ENCODE peak calls at places on chromosomes 12 and 14, in six cellular contexts. One of them, this sample, is unnamed. For H3K36me3, the result is how much of the 10 kb centered on the place peaks cover.

GRCh38 chr12:126112849-126113248 is 1047.6 kb downstream of the AACS start:
- DNase-seq in HepG2: no peak
- DNase-seq in HCT116: no peak
- DNase-seq in K562: no peak
- DNase-seq in GM12878: no peak
- DNase-seq in H1: no peak
- DNase-seq in this sample: no peak

GRCh38 chr12:46788247-46788887 is 37.4 kb downstream of the SLC38A4 start:
- DNase-seq in HepG2: no peak
- DNase-seq in HCT116: no peak
- DNase-seq in K562: no peak
- DNase-seq in GM12878: no peak
- DNase-seq in H1: no peak
- DNase-seq in this sample: peak

GRCh38 chr14:97116546-97116945 is 319.4 kb downstream of the VRK1 start:
- DNase-seq in HepG2: no peak
- DNase-seq in HCT116: no peak
- DNase-seq in K562: no peak
- DNase-seq in GM12878: no peak
- DNase-seq in H1: no peak
- DNase-seq in this sample: no peak

GRCh38 chr14:50882932-50883826 is 11.3 kb downstream of the ABHD12B start:
- DNase-seq in HepG2: no peak
- DNase-seq in HCT116: no peak
- DNase-seq in K562: no peak
- DNase-seq in GM12878: no peak
- DNase-seq in H1: no peak
- DNase-seq in this sample: no peak

GRCh38 chr12:40970320-40970907 is 217.7 kb upstream of the PDZRN4 start:
- DNase-seq in HepG2: peak
- DNase-seq in HCT116: peak
- DNase-seq in K562: peak
- DNase-seq in GM12878: no peak
- DNase-seq in H1: no peak
- DNase-seq in this sample: peak

GRCh38 chr14:37384870-37385596 is 187.3 kb downstream of the MIPOL1 start:
- DNase-seq in HepG2: peak
- DNase-seq in HCT116: no peak
- DNase-seq in K562: no peak
- DNase-seq in GM12878: no peak
- DNase-seq in H1: no peak
- DNase-seq in this sample: no peak

GRCh38 chr12:52913424-52913821 is 8.5 kb upstream of the KRT8 start:
- DNase-seq in HepG2: no peak
- DNase-seq in HCT116: no peak
- DNase-seq in K562: no peak
- DNase-seq in GM12878: no peak
- DNase-seq in H1: no peak
- DNase-seq in this sample: no peak

GRCh38 chr14:95994593-95994928 is 44.6 kb upstream of the C14orf132 start:
- DNase-seq in HepG2: no peak
- DNase-seq in HCT116: no peak
- DNase-seq in K562: no peak
- DNase-seq in GM12878: no peak
- DNase-seq in H1: no peak
- DNase-seq in this sample: no peak

GRCh38 chr14:68888025-68888850 is 90.9 kb downstream of the ACTN1 start:
- DNase-seq in HepG2: no peak
- DNase-seq in HCT116: no peak
- DNase-seq in K562: no peak
- DNase-seq in GM12878: no peak
- DNase-seq in H1: no peak
- DNase-seq in this sample: no peak

GRCh38 chr12:90842477-90842876 is 112.5 kb downstream of the CCER1 start:
- DNase-seq in HepG2: no peak
- DNase-seq in HCT116: no peak
- DNase-seq in K562: no peak
- DNase-seq in GM12878: no peak
- DNase-seq in H1: no peak
- DNase-seq in this sample: no peak

DNA sequence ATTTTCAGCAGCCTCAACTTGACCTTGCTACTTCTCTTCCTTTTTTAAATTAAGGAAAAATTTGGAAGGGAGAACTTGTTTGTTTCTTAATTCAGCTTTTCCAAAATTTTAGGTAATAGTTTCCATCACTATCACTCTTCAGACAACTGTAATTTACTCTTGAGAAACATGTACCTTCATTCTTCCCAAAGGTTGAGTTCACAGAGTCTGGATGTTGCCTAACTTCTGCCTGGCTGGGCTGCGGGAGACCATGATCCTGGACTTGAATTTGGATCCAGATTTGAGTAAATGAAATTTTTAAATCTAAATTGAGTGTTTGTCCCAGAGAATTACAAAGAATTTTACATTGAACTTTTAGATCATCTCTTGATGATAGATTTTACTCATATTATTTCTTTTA is 193.1 kb downstream of the CCDC91 start:
- DNase-seq in HepG2: no peak
- DNase-seq in HCT116: no peak
- DNase-seq in K562: no peak
- DNase-seq in GM12878: no peak
- DNase-seq in H1: no peak
- DNase-seq in this sample: no peak
- H3K36me3 ChIP-seq in HepG2: under half
- H3K36me3 ChIP-seq in HCT116: under half
- H3K36me3 ChIP-seq in K562: under half
- H3K36me3 ChIP-seq in GM12878: under half
- H3K36me3 ChIP-seq in H1: under half
- H3K36me3 ChIP-seq in this sample: under half

GRCh38 chr12:113099364-113099763 is 36.2 kb downstream of the RASAL1 start:
- DNase-seq in HepG2: no peak
- DNase-seq in HCT116: no peak
- DNase-seq in K562: no peak
- DNase-seq in GM12878: no peak
- DNase-seq in H1: no peak
- DNase-seq in this sample: no peak
- TF ChIP-seq MAX in HepG2: no peak
- TF ChIP-seq MAX in HCT116: no peak
- TF ChIP-seq MAX in K562: no peak
- TF ChIP-seq MAX in GM12878: no peak
- TF ChIP-seq MAX in H1: no peak
- TF ChIP-seq MAX in this sample: no peak

DNA sequence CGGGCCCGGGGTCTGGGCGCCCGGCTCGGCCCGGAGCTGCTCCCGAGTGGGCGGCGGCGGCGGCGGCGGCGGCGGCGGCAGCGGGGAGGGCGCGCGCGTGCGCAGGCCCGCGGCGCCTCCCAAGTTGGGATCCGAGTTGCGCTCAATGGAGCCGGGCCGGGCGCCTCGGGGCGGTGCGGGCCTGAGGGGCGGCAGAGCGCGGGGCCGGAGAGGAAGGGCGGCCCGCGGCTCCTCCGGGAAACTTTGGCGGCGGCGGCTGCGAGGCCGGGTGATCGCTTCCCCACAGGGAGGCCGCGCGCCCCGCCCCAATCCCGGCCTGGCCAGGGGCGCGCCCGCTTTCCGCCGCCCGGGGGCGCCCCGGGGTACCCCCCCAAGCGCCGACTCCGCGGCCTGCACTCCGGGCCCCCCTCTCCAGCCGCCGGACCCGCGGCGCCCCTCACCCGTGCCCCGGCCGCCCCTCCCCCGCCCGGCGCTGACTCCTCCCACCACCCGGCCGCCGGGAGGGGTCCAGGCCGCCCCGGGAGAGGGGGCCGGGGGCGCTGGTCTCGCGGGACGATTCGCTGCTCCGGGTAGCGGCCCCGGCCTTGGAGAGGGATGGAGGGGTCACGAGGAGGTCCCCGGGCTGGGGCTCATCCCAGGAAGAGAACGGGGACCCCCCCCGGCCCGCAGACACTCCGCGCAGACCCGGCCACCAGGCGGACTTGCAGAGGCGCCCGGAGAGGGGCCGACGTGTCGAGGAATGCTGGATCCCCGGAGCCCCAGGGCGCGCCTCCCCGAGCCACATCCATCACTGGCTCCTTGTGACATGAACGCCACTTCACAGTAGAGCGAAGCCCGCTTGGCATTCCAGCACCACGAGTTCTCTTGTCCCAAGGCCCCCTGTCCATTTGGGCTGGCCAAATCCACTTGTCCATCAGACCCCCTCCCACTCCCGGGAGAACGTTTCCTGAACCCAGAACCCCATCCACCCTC is at the start of gene RILPL1:
- DNase-seq in HepG2: peak
- DNase-seq in HCT116: no peak
- DNase-seq in K562: peak
- DNase-seq in GM12878: no peak
- DNase-seq in H1: peak
- DNase-seq in this sample: peak
- TF ChIP-seq POLR2A in HepG2: peak
- TF ChIP-seq POLR2A in HCT116: no peak
- TF ChIP-seq POLR2A in K562: no peak
- TF ChIP-seq POLR2A in GM12878: no peak
- TF ChIP-seq POLR2A in H1: no peak
- TF ChIP-seq POLR2A in this sample: no peak

GRCh38 chr12:109253913-109254544 is 55.1 kb downstream of the FOXN4 start:
- DNase-seq in HepG2: no peak
- DNase-seq in HCT116: no peak
- DNase-seq in K562: no peak
- DNase-seq in GM12878: no peak
- DNase-seq in H1: no peak
- DNase-seq in this sample: no peak
- H3K36me3 ChIP-seq in HepG2: under half
- H3K36me3 ChIP-seq in HCT116: under half
- H3K36me3 ChIP-seq in K562: under half
- H3K36me3 ChIP-seq in GM12878: under half
- H3K36me3 ChIP-seq in H1: under half
- H3K36me3 ChIP-seq in this sample: under half

GRCh38 chr12:51359851-51360250 is 13.4 kb upstream of the CELA1 start:
- DNase-seq in HepG2: no peak
- DNase-seq in HCT116: no peak
- DNase-seq in K562: no peak
- DNase-seq in GM12878: no peak
- DNase-seq in H1: no peak
- DNase-seq in this sample: no peak

GRCh38 chr12:51362747-51363342 is 16.4 kb upstream of the CELA1 start:
- DNase-seq in HepG2: no peak
- DNase-seq in HCT116: no peak
- DNase-seq in K562: peak
- DNase-seq in GM12878: no peak
- DNase-seq in H1: no peak
- DNase-seq in this sample: no peak

GRCh38 chr12:51362307-51362706 is 15.8 kb upstream of the CELA1 start:
- DNase-seq in HepG2: peak
- DNase-seq in HCT116: no peak
- DNase-seq in K562: no peak
- DNase-seq in GM12878: no peak
- DNase-seq in H1: no peak
- DNase-seq in this sample: no peak

GRCh38 chr12:51360315-51360714 is 13.8 kb upstream of the CELA1 start:
- DNase-seq in HepG2: no peak
- DNase-seq in HCT116: no peak
- DNase-seq in K562: no peak
- DNase-seq in GM12878: no peak
- DNase-seq in H1: no peak
- DNase-seq in this sample: no peak

GRCh38 chr12:51361419-51362016 is 15.0 kb upstream of the CELA1 start:
- DNase-seq in HepG2: no peak
- DNase-seq in HCT116: no peak
- DNase-seq in K562: peak
- DNase-seq in GM12878: no peak
- DNase-seq in H1: no peak
- DNase-seq in this sample: no peak
- TF ChIP-seq MAX in HepG2: no peak
- TF ChIP-seq MAX in HCT116: no peak
- TF ChIP-seq MAX in K562: no peak
- TF ChIP-seq MAX in GM12878: no peak
- TF ChIP-seq MAX in H1: no peak
- TF ChIP-seq MAX in this sample: no peak

DNA sequence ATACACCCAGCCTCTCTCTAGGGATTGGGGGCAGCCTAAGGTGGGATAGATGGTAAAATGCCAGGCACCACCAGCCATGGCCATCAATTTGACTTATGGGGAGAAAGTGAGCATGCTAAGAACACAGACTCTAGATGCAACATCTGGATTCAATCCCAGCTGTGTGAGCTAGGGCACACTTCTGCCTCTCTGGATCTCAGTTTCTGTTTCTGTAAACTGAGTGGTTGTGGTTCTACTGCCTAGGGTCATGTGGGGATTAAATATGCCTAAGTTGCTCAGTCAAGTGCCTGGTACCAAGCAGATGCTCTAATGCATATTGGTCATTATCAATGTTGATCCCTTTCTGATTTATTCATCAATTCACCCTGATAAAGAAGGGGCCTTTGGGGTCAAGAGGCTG is 12.6 kb upstream of the OAS1 start:
- DNase-seq in HepG2: no peak
- DNase-seq in HCT116: no peak
- DNase-seq in K562: no peak
- DNase-seq in GM12878: no peak
- DNase-seq in H1: no peak
- DNase-seq in this sample: no peak
- TF ChIP-seq POLR2A in HepG2: no peak
- TF ChIP-seq POLR2A in HCT116: no peak
- TF ChIP-seq POLR2A in K562: no peak
- TF ChIP-seq POLR2A in GM12878: no peak
- TF ChIP-seq POLR2A in H1: no peak
- TF ChIP-seq POLR2A in this sample: no peak

GRCh38 chr12:93921511-93921910 is 226.9 kb upstream of the PLXNC1 start:
- DNase-seq in HepG2: no peak
- DNase-seq in HCT116: no peak
- DNase-seq in K562: no peak
- DNase-seq in GM12878: no peak
- DNase-seq in H1: no peak
- DNase-seq in this sample: no peak
- H3K36me3 ChIP-seq in HepG2: under half
- H3K36me3 ChIP-seq in HCT116: under half
- H3K36me3 ChIP-seq in K562: under half
- H3K36me3 ChIP-seq in GM12878: under half
- H3K36me3 ChIP-seq in H1: under half
- H3K36me3 ChIP-seq in this sample: under half

GRCh38 chr14:106556665-106557289 is 1030.4 kb downstream of the TMEM121 start:
- DNase-seq in HepG2: peak
- DNase-seq in HCT116: no peak
- DNase-seq in K562: peak
- DNase-seq in GM12878: no peak
- DNase-seq in H1: peak
- DNase-seq in this sample: no peak
- TF ChIP-seq MAX in HepG2: no peak
- TF ChIP-seq MAX in HCT116: no peak
- TF ChIP-seq MAX in K562: no peak
- TF ChIP-seq MAX in GM12878: no peak
- TF ChIP-seq MAX in H1: no peak
- TF ChIP-seq MAX in this sample: no peak

GRCh38 chr14:70600382-70601157 is at the start of gene MED6:
- DNase-seq in HepG2: peak
- DNase-seq in HCT116: peak
- DNase-seq in K562: peak
- DNase-seq in GM12878: peak
- DNase-seq in H1: peak
- DNase-seq in this sample: peak
- TF ChIP-seq POLR2A in HepG2: peak
- TF ChIP-seq POLR2A in HCT116: no peak
- TF ChIP-seq POLR2A in K562: peak
- TF ChIP-seq POLR2A in GM12878: peak
- TF ChIP-seq POLR2A in H1: peak
- TF ChIP-seq POLR2A in this sample: peak